ENCODE peak calls at places on chromosomes 1 and 21, in eight cellular contexts. R is breast epithelium; I is upper lobe of right lung; X is heart left ventricle; N is colonic mucosa; J is CD4-positive, alpha-beta memory T cell; P is Panc1; H is tibial artery. K is an unnamed sample. For H3K36me3 and H3K4me1, the result is how much of the 10 kb centered on the place peaks cover.

GRCh38 chr1:26284597-26285351 is 4.9 kb downstream of the SH3BGRL3 start:
- DNase-seq in X (peak), H (peak), R (no peak), N (peak), I (peak), J (peak), P (peak), K (peak)

GRCh38 chr1:221440658-221441057 is 301.2 kb downstream of the DUSP10 start:
- DNase-seq in J (no peak), H (no peak), P (no peak), R (no peak), N (no peak), X (no peak), I (no peak), K (no peak)

GRCh38 chr1:206517784-206518183 is 10.5 kb downstream of the RASSF5 start:
- DNase-seq in X (no peak), P (no peak), N (no peak), I (no peak), H (no peak), R (no peak), J (no peak), K (no peak)

GRCh38 chr1:47808612-47809011 is 188.6 kb downstream of the TRABD2B start:
- DNase-seq in I (no peak), J (no peak), X (no peak), H (no peak), N (no peak), R (no peak), P (no peak), K (no peak)

GRCh38 chr1:47738560-47739182 is 258.5 kb downstream of the TRABD2B start:
- DNase-seq in N (peak), X (no peak), H (no peak), R (no peak), J (no peak), P (no peak), I (no peak), K (no peak)

GRCh38 chr1:150072959-150073358 is 5.4 kb downstream of the VPS45 start:
- DNase-seq in J (peak), R (no peak), I (no peak), X (no peak), P (no peak), N (no peak), H (no peak), K (peak)

GRCh38 chr1:53946252-53947171 is at the start of gene LRRC42:
- DNase-seq in J (no peak), I (no peak), X (no peak), N (no peak), H (no peak), R (peak), P (no peak), K (no peak)

GRCh38 chr1:113534130-113534817 is 144.0 kb downstream of the MAGI3 start:
- DNase-seq in N (no peak), H (no peak), J (no peak), R (no peak), X (no peak), I (no peak), P (no peak), K (no peak)

GRCh38 chr1:223700388-223700918 is 11.9 kb upstream of the CAPN2 start:
- DNase-seq in X (no peak), P (no peak), J (no peak), H (no peak), N (no peak), R (no peak), I (no peak), K (no peak)

GRCh38 chr1:110035236-110035752 is 870 bp downstream of the STRIP1 start:
- DNase-seq in H (no peak), J (no peak), I (no peak), N (no peak), P (no peak), R (no peak), X (no peak), K (no peak)

GRCh38 chr1:210252621-210253041 is 20.0 kb downstream of the SERTAD4 start:
- DNase-seq in P (no peak), H (no peak), I (peak), J (no peak), R (no peak), N (peak), X (peak), K (no peak)

GRCh38 chr1:198948895-198949659 is 310.2 kb downstream of the PTPRC start:
- DNase-seq in X (peak), N (no peak), J (no peak), I (peak), H (no peak), R (no peak), P (no peak), K (no peak)

GRCh38 chr1:110631836-110632620 is 25.9 kb upstream of the KCNA2 start:
- DNase-seq in N (no peak), J (no peak), X (no peak), H (no peak), P (no peak), I (no peak), R (no peak), K (no peak)

GRCh38 chr1:82979593-82980230 is 1019.2 kb downstream of the TTLL7 start:
- DNase-seq in P (no peak), J (no peak), H (no peak), I (no peak), N (no peak), X (no peak), R (no peak), K (no peak)

GRCh38 chr1:35558374-35559316 is 1.0 kb downstream of the NCDN start:
- DNase-seq in H (no peak), I (no peak), J (no peak), N (no peak), R (no peak), P (no peak), X (no peak), K (peak)

GRCh38 chr1:228043281-228043845 is 36.6 kb downstream of the WNT3A start:
- DNase-seq in N (no peak), J (no peak), I (peak), P (no peak), R (peak), X (no peak), H (peak), K (no peak)

GRCh38 chr1:30083800-30084464 is 639.5 kb downstream of the MATN1 start:
- DNase-seq in P (peak), N (no peak), J (no peak), I (no peak), H (peak), R (no peak), X (no peak), K (no peak)

GRCh38 chr21:46555678-46556077 is 49.2 kb downstream of the S100B start:
- DNase-seq in I (no peak), R (no peak), P (no peak), X (no peak), J (no peak), N (no peak), H (no peak), K (no peak)

GRCh38 chr1:118077331-118078055 is 107.5 kb downstream of the SPAG17 start:
- DNase-seq in I (no peak), N (peak), H (no peak), R (no peak), P (no peak), J (no peak), X (no peak), K (no peak)

GRCh38 chr1:32398401-32398800 is 4.2 kb upstream of the BSDC1 start:
- DNase-seq in R (no peak), I (no peak), H (no peak), N (no peak), J (no peak), P (no peak), X (no peak), K (no peak)

GRCh38 chr1:12314328-12314903 is 84.6 kb downstream of the VPS13D start:
- DNase-seq in R (no peak), I (no peak), J (peak), H (no peak), X (no peak), P (no peak), N (no peak), K (peak)

GRCh38 chr1:154557939-154558609 is 388 bp downstream of the UBE2Q1 start:
- DNase-seq in R (peak), J (peak), X (peak), H (peak), N (peak), P (no peak), I (peak), K (peak)

GRCh38 chr1:23344111-23344986 is at the start of gene HNRNPR:
- DNase-seq in H (peak), X (peak), P (peak), I (peak), J (peak), N (peak), R (peak), K (peak)

GRCh38 chr1:246317723-246318359 is 189.2 kb downstream of the SMYD3 start:
- DNase-seq in X (no peak), N (no peak), P (no peak), J (no peak), I (no peak), R (no peak), H (no peak), K (no peak)

GRCh38 chr1:192399161-192399560 is 82.4 kb downstream of the RGS21 start:
- DNase-seq in X (no peak), I (no peak), J (no peak), H (no peak), P (no peak), N (peak), R (no peak), K (no peak)

GRCh38 chr1:228352677-228353481 is 53.8 kb downstream of the TRIM11 start:
- DNase-seq in N (no peak), R (no peak), H (no peak), X (peak), I (no peak), P (no peak), J (no peak), K (no peak)

GRCh38 chr1:203442821-203443220 is 32.8 kb upstream of the PRELP start:
- DNase-seq in X (no peak), P (no peak), H (peak), I (no peak), J (no peak), R (no peak), N (no peak), K (no peak)

GRCh38 chr1:96366516-96366915 is 355.1 kb upstream of the PTBP2 start:
- DNase-seq in R (no peak), X (no peak), P (no peak), N (no peak), J (no peak), H (no peak), I (no peak), K (no peak)

GRCh38 chr21:39707316-39707715 is 37.7 kb upstream of the IGSF5 start:
- DNase-seq in N (no peak), J (no peak), I (no peak), X (no peak), H (no peak), P (no peak), R (no peak), K (no peak)

GRCh38 chr1:25190260-25190659 is 42.0 kb downstream of the SYF2 start:
- DNase-seq in H (no peak), N (no peak), J (no peak), I (no peak), P (no peak), X (no peak), R (no peak), K (no peak)

GRCh38 chr1:923131-923990 is at the start of gene SAMD11:
- DNase-seq in H (peak), P (no peak), X (peak), J (peak), R (peak), N (peak), I (peak), K (peak)

GRCh38 chr1:154288694-154289093 is 16.3 kb downstream of the HAX1 start:
- DNase-seq in I (no peak), P (no peak), N (no peak), H (no peak), R (no peak), X (no peak), J (no peak), K (no peak)

GRCh38 chr1:213988639-213989070 is 882 bp downstream of the PROX1 start:
- DNase-seq in J (no peak), N (no peak), R (no peak), X (no peak), H (no peak), I (no peak), P (no peak), K (no peak)

GRCh38 chr1:213987422-213987875 is 324 bp upstream of the PROX1 start:
- DNase-seq in N (no peak), R (no peak), I (no peak), P (no peak), X (peak), H (no peak), J (no peak), K (no peak)

GRCh38 chr1:213987876-213988638 is at the start of gene PROX1:
- DNase-seq in I (peak), R (peak), N (peak), H (peak), X (peak), J (peak), P (no peak), K (peak)

GRCh38 chr1:213989740-213990472 is 2.1 kb downstream of the PROX1 start:
- DNase-seq in R (no peak), I (no peak), P (no peak), X (no peak), N (peak), H (no peak), J (no peak), K (no peak)

DNA sequence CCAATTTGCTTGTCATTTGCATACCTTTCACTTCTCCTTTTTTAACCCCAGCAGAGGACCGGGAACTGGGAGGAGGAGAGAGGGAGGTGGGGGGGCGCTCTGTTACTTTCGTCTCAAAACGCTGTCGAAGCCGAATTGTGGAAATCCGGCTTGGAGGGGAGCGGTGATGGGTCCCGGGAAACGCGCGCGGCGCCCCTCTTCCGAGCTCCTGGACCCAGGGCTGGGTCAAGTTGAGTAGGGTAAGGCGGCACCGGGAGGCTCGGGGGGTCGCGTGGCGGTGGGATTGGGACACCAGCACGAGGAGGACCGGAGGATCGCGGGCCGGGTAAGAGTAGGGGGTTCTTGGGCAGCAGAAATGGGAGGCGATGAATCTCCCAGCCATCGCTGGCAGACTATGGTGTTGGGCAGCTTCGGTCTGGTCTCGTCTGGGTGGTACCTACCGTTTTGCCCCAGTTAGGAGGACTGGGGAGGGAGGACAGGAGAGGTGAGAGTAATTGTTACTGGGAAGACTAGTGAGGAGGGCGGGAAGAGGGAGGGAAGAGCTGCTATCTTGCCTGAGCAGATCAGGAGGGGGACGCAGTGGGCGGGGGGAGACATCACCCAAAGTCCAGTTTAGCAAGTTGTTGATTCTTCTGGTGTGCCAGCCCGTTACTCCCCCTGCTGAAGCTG is 1.4 kb downstream of the PROX1 start:
- DNase-seq in P (no peak), J (no peak), R (no peak), N (no peak), X (no peak), H (no peak), I (no peak), K (no peak)
- H3K27ac ChIP-seq in P (no peak), J (no peak), R (peak), N (no peak), X (peak), H (no peak), I (no peak), K (no peak)

GRCh38 chr1:215606564-215607168 is 39.6 kb downstream of the KCTD3 start:
- DNase-seq in I (no peak), P (no peak), J (no peak), X (no peak), R (no peak), H (no peak), N (no peak), K (no peak)

GRCh38 chr1:215606036-215606435 is 38.9 kb downstream of the KCTD3 start:
- DNase-seq in R (no peak), P (no peak), X (no peak), N (no peak), H (no peak), J (no peak), I (no peak), K (no peak)

GRCh38 chr1:215607412-215607811 is 40.3 kb downstream of the KCTD3 start:
- DNase-seq in I (no peak), R (no peak), P (no peak), J (no peak), X (no peak), N (no peak), H (no peak), K (no peak)

GRCh38 chr1:215605011-215605621 is 38.0 kb downstream of the KCTD3 start:
- DNase-seq in X (no peak), H (no peak), I (no peak), J (no peak), N (no peak), P (no peak), R (no peak), K (no peak)

GRCh38 chr1:215608646-215609045 is 41.5 kb downstream of the KCTD3 start:
- DNase-seq in I (no peak), X (no peak), J (no peak), R (no peak), N (no peak), H (no peak), P (no peak), K (no peak)
- H3K36me3 ChIP-seq in I (under half), X (under half), J (under half), R (under half), N (under half), H (under half), P (under half), K (under half)

GRCh38 chr1:208166340-208167138 is 77.6 kb downstream of the PLXNA2 start:
- DNase-seq in J (no peak), N (no peak), X (no peak), H (peak), P (no peak), I (no peak), R (no peak), K (no peak)
- H3K4me1 ChIP-seq in J (under half), N (under half), X (under half), H (under half), P (under half), I (under half), R (under half), K (under half)

GRCh38 chr21:15063821-15064575 is 802 bp downstream of the NRIP1 start:
- DNase-seq in N (peak), X (peak), R (peak), H (peak), P (no peak), I (peak), J (peak), K (peak)
- H3K27ac ChIP-seq in N (peak), X (peak), R (peak), H (peak), P (peak), I (peak), J (peak), K (peak)

GRCh38 chr1:46686255-46686654 is 14.6 kb downstream of the TEX38 start:
- DNase-seq in R (no peak), X (no peak), P (no peak), N (no peak), I (no peak), J (no peak), H (no peak), K (no peak)
- H3K36me3 ChIP-seq in R (under half), X (under half), P (half or more), N (under half), I (half or more), J (half or more), H (half or more), K (half or more)

DNA sequence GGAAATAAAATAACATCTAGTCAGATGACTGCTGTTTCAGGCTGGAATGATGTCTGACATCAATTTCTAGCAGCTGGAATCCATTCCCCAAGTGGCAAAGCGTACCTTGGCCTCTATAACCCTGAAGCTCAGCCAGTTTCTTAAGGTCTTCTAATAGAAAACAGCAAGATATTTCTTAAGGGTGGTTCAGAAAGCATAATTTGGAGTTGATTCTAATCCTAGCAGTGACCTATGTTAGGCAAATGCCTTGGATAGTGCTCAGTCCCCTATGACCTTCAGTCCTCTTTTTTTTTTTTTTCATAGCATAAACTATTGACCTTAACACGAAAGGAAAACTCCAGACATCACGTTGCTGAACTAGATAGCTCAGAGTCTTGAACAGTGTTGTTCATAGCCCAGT is 56.5 kb downstream of the LAMC2 start:
- DNase-seq in X (no peak), H (no peak), P (no peak), N (no peak), R (no peak), I (no peak), J (no peak), K (no peak)
- H3K4me1 ChIP-seq in X (under half), H (under half), P (under half), N (under half), R (under half), I (under half), J (under half), K (under half)

K was measured in CD4-positive, CD25-positive, alpha-beta regulatory T cell.